ENCODE peak calls at places on chromosome 19, in nine cellular contexts. B, N, V, K, J, X, W, D and Q are unnamed samples.

GRCh38 chr19:19459707-19460251 is 54.3 kb downstream of the GATAD2A start:
- DNase-seq in B (peak; percentile 54), N (peak; percentile 56), V (no peak), K (peak; percentile 58), J (peak; percentile 89), X (peak; percentile 77), W (peak; percentile 44), D (peak; percentile 58), Q (no peak)

GRCh38 chr19:42424345-42424707 is 2.9 kb downstream of the LIPE start:
- DNase-seq in B (no peak), N (no peak), V (no peak), K (no peak), J (no peak), X (no peak), W (no peak), D (peak; percentile 18), Q (no peak)

GRCh38 chr19:7831452-7831851 is 1.4 kb downstream of the EVI5L start:
- DNase-seq in B (peak; percentile 25), N (peak; percentile 70), V (peak; percentile 64), K (no peak), J (no peak), X (peak; percentile 56), W (no peak), D (peak; percentile 43), Q (no peak)

GRCh38 chr19:8074501-8074900 is 21.9 kb downstream of the CCL25 start:
- DNase-seq in B (no peak), N (no peak), V (no peak), K (no peak), J (no peak), X (no peak), W (no peak), D (no peak), Q (no peak)

GRCh38 chr19:42628411-42629135 is 33.8 kb upstream of the CEACAM8 start:
- DNase-seq in B (no peak), N (no peak), V (no peak), K (no peak), J (peak; percentile 59), X (no peak), W (no peak), D (no peak), Q (no peak)

GRCh38 chr19:34475026-34475974 is 6.3 kb upstream of the WTIP start:
- DNase-seq in B (no peak), N (peak; percentile 84), V (no peak), K (no peak), J (peak; percentile 28), X (peak; percentile 83), W (no peak), D (peak; percentile 85), Q (no peak)

GRCh38 chr19:55633866-55634265 is 6.9 kb upstream of the ZNF580 start:
- DNase-seq in B (no peak), N (no peak), V (no peak), K (no peak), J (no peak), X (no peak), W (no peak), D (no peak), Q (no peak)

GRCh38 chr19:13978306-13978705 is 26.0 kb downstream of the DCAF15 start:
- DNase-seq in B (peak; percentile 81), N (peak; percentile 58), V (no peak), K (no peak), J (peak; percentile 70), X (peak; percentile 54), W (peak; percentile 60), D (peak; percentile 77), Q (peak; percentile 67)

GRCh38 chr19:58304255-58304654 is 922 bp upstream of the ERVK3-1 start:
- DNase-seq in B (no peak), N (no peak), V (no peak), K (no peak), J (no peak), X (no peak), W (no peak), D (no peak), Q (no peak)

GRCh38 chr19:33390908-33391630 is 17.6 kb downstream of the CEBPG start:
- DNase-seq in B (no peak), N (no peak), V (no peak), K (no peak), J (no peak), X (no peak), W (no peak), D (no peak), Q (no peak)

GRCh38 chr19:3389876-3390361 is 23.5 kb downstream of the NFIC start:
- DNase-seq in B (no peak), N (peak; percentile 37), V (no peak), K (no peak), J (no peak), X (no peak), W (no peak), D (no peak), Q (no peak)

DNA sequence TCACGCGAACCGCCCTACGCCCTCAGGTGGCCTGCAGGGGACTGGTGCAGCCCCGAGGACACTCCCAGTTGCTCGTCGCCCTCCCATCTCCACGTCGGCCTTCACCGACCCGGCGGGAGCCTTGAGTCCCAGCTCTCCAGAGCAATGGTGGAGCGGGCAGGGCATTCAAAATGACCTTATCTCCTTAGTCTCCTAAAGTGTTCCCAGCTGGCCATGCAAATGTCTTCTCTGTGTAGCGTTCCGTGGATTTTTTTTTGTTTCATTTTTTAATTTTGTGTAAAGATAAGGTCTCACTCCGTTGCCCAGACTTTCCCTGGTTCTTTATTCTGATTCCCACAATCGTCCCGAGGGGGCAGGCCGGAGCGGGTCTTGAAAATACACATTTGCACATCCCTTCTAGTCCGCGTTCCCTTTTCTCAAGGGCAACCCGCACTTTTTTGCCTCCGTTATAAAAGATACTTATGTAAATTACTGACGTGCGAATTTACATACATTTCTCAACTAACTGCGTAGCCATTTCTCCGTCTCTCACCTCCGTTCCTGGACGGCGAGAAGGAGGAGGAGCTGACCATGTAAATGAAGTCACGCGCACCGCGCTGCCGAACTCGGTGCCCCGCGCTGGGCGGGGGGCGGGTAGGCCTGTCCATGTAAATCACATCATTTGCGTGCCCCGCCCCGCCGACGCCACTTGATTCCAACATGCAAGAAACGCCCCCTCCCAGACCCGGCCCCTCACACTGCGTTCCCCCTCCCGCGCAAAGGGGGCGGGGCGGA is 581 bp upstream of the EGLN2 start:
- DNase-seq in B (peak; percentile 100), N (peak; percentile 100), V (peak; percentile 100), K (peak; percentile 100), J (peak; percentile 100), X (peak; percentile 100), W (peak; percentile 100), D (peak; percentile 100), Q (peak; percentile 100)
- TF ChIP-seq CTCF in B (no peak), N (peak; percentile 47), V (peak; percentile 49), K (peak; percentile 40), J (no peak), X (peak; percentile 48), W (peak; percentile 28), D (peak; percentile 53), Q (peak; percentile 60)

DNA sequence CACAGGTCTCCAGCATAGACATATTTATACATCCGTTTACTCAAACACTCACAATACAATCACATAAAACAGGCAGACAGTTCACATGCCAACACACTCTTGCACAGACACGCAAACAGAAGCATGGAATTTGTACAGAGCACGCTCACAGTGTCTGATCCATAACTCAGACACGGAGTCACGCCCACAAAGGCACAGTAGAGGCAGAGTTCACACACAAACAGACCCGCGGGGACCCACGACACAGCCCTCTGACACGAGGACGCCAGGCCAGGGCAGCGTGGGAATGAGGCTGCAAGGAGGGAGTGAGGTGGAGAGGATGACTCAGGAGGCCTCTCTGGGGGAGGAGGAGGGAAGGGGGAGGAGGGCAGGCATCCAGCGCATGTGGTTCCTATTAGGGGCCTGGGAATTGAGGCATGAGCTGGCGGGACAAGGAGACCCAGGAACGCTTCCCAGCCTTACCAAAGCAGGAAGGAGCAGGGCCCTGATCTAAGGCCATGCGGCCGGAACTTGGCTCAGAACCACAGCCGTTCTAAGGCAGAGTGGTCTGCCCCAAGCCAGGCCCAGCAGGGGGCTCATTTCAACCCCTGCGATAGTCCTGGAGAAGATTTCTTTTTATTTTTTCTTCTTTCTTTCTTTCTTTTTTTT is 9.1 kb upstream of the OLFM2 start:
- DNase-seq in B (peak; percentile 73), N (peak; percentile 99), V (no peak), K (no peak), J (no peak), X (peak; percentile 70), W (peak; percentile 75), D (peak; percentile 99), Q (no peak)
- TF ChIP-seq CTCF in B (no peak), N (no peak), V (no peak), K (no peak), J (no peak), X (no peak), W (no peak), D (peak; percentile 40), Q (no peak)

DNA sequence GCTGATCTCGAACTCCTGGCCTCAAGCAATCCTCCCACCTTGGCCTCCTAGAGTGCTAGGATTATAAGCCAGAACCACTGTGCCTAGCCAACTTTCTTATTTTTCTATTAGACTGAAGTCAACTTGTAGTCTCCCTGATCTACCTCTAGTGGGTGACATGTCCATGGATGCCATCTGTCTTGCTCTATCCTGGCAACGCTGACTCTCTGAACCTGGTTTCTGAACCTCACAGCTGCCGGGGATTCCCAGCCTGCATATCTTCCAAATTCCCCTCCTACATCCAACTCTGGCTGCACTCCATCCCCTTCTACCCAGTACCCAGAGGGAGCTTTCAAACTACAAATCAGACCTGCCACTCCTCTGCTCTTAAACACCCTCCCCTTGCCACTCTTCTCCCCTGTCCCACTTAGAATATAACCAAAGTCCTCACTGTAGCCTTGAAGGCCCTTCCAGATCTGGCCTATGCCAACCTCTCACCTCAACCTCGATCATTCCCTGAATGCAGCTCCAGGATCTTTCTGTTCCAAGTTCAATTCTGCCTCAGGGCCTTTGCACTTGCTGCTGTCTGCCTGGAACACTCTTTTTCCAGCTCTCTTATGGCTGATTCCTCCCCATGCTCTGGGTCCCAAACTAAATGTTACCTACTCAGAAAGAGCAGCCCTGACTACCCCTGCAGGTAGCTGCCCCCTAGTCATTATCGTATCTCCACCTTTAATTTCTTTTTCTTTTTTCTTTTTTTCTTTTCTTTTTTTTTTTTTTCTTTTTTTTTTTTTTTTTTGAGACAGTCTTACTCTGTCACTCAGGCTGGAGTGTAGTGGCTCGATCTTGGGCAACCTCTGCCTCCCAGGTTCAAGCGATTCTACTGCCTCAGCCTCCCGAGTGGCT is 2.2 kb downstream of the CLIP3 start:
- DNase-seq in B (no peak), N (peak; percentile 51), V (no peak), K (no peak), J (no peak), X (peak; percentile 41), W (no peak), D (peak; percentile 57), Q (no peak)
- TF ChIP-seq CTCF in B (no peak), N (peak; percentile 17), V (no peak), K (no peak), J (no peak), X (peak; percentile 28), W (no peak), D (peak; percentile 29), Q (no peak)

DNA sequence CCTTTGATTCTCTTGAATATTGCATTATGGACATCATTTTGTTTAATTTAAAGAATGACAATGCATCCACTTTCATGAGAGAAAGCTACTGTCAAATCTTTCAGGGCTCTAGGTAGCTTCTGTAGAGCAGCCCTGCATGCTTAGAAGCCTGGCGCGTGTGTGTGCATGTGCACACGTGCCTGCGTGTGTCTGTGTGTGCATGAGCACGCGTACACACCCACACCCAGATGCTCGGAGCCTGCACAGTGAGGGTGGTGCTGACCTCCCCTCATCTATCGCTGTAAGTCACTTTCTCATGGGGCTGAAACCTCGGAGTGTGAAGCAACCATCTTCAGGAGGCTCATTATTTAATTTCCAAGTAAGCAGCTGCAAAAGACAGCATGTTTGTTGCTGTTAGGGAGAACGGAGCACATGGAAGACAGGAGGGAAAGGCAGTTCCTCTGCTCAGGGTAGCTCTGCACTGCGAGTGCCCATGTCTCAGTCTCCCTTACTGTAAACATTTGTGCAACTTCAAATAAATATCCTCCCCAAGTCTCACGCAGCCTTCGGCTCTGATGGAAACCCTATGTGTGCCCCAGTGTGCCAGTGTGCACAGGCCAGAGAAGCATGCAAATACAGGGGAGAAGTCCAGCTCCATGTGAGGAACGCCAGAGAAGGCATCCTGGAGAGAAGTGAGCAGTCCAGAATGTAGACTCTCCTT is 22.8 kb downstream of the TSHZ3 start:
- DNase-seq in B (no peak), N (no peak), V (no peak), K (no peak), J (no peak), X (no peak), W (no peak), D (no peak), Q (no peak)
- TF ChIP-seq CTCF in B (no peak), N (no peak), V (no peak), K (no peak), J (no peak), X (no peak), W (no peak), D (no peak), Q (no peak)